ENCODE peak calls at places on chromosomes 7 and 10, in eight cellular contexts. Z is iPS DF 19.7; U is activated T-helper 9 cell treated with anti-CD3 and anti-CD28 coated beads, Interleukin-2, amount 50 U/mL, for 16 hours; F is right lobe of liver; J is AG09309; B is activated T-cell treated with anti-CD3 and anti-CD28 coated beads for 1 hour; Q is psoas muscle; I is lung microvascular endothelial cell. O is an unnamed sample.
A peak's percentile ranks its signal among the peaks of the same experiment; 100 is the strongest.

GRCh38 chr7:95209276-95209675 is 115.1 kb downstream of the PON1 start:
- DNase-seq in Z (no peak), U (no peak), F (no peak), J (no peak), B (no peak), Q (no peak), I (no peak), O (no peak)

GRCh38 chr7:131629203-131629871 is 72.9 kb upstream of the PODXL start:
- DNase-seq in Z (no peak), U (no peak), F (no peak), J (no peak), B (no peak), Q (peak; percentile 43), I (peak; percentile 58), O (no peak)

GRCh38 chr7:1741751-1742554 is 71.9 kb downstream of the ELFN1 start:
- DNase-seq in Z (no peak), U (no peak), F (no peak), J (no peak), B (no peak), Q (peak; percentile 34), I (no peak), O (no peak)

GRCh38 chr7:94298943-94299342 is 95.8 kb upstream of the COL1A2 start:
- DNase-seq in Z (no peak), U (no peak), F (no peak), J (no peak), B (no peak), Q (no peak), I (no peak), O (no peak)

GRCh38 chr10:85642421-85643170 is 724.0 kb downstream of the GRID1 start:
- DNase-seq in Z (no peak), U (no peak), F (no peak), J (peak; percentile 2), B (no peak), Q (no peak), I (peak; percentile 43), O (no peak)

GRCh38 chr10:95327367-95327766 is 36.6 kb upstream of the PDLIM1 start:
- DNase-seq in Z (no peak), U (no peak), F (no peak), J (no peak), B (no peak), Q (peak; percentile 67), I (peak; percentile 75), O (no peak)

GRCh38 chr10:77875730-77876129 is 50.8 kb downstream of the DLG5 start:
- DNase-seq in Z (no peak), U (no peak), F (no peak), J (no peak), B (no peak), Q (no peak), I (no peak), O (no peak)

GRCh38 chr7:114148779-114149178 is 230.0 kb upstream of the PPP1R3A start:
- DNase-seq in Z (no peak), U (no peak), F (no peak), J (no peak), B (no peak), Q (no peak), I (no peak), O (no peak)

GRCh38 chr7:123979876-123980275 is 53.0 kb downstream of the TMEM229A start:
- DNase-seq in Z (no peak), U (no peak), F (no peak), J (no peak), B (no peak), Q (no peak), I (no peak), O (no peak)

GRCh38 chr7:81264116-81264515 is 345.3 kb upstream of the SEMA3C start:
- DNase-seq in Z (no peak), U (no peak), F (no peak), J (no peak), B (no peak), Q (no peak), I (peak; percentile 42), O (no peak)

GRCh38 chr10:110793128-110793812 is 78.5 kb upstream of the PDCD4 start:
- DNase-seq in Z (no peak), U (no peak), F (no peak), J (no peak), B (no peak), Q (no peak), I (no peak), O (no peak)

GRCh38 chr10:7763929-7764328 is 23.9 kb downstream of the KIN start:
- DNase-seq in Z (no peak), U (no peak), F (no peak), J (no peak), B (no peak), Q (no peak), I (no peak), O (no peak)

GRCh38 chr10:43299579-43299978 is 32.7 kb upstream of the RASGEF1A start:
- DNase-seq in Z (no peak), U (peak; percentile 37), F (no peak), J (no peak), B (no peak), Q (no peak), I (no peak), O (peak; percentile 51)

GRCh38 chr7:51025668-51026067 is 243.0 kb upstream of the GRB10 start:
- DNase-seq in Z (no peak), U (no peak), F (no peak), J (no peak), B (no peak), Q (peak; percentile 46), I (no peak), O (no peak)

GRCh38 chr7:148299335-148299734 is 291.2 kb upstream of the C7orf33 start:
- DNase-seq in Z (no peak), U (no peak), F (peak; percentile 85), J (no peak), B (no peak), Q (no peak), I (no peak), O (no peak)

GRCh38 chr10:30556189-30556588 is 73.4 kb downstream of the LYZL2 start:
- DNase-seq in Z (no peak), U (no peak), F (no peak), J (no peak), B (no peak), Q (no peak), I (no peak), O (no peak)

GRCh38 chr7:128053023-128053422 is 21.8 kb upstream of the LRRC4 start:
- DNase-seq in Z (no peak), U (no peak), F (no peak), J (no peak), B (no peak), Q (no peak), I (peak; percentile 90), O (no peak)

GRCh38 chr7:4800487-4800886 is 25.1 kb downstream of the AP5Z1 start:
- DNase-seq in Z (no peak), U (no peak), F (no peak), J (no peak), B (no peak), Q (no peak), I (no peak), O (no peak)

GRCh38 chr10:9163699-9164098 is 1109.2 kb downstream of the GATA3 start:
- DNase-seq in Z (no peak), U (no peak), F (no peak), J (no peak), B (no peak), Q (no peak), I (no peak), O (no peak)

GRCh38 chr10:13712799-13713581 is 126.2 kb downstream of the PRPF18 start:
- DNase-seq in Z (no peak), U (no peak), F (peak; percentile 64), J (peak; percentile 91), B (no peak), Q (peak; percentile 88), I (peak; percentile 36), O (no peak)

GRCh38 chr10:80504158-80504811 is 33.4 kb upstream of the SH2D4B start:
- DNase-seq in Z (no peak), U (no peak), F (no peak), J (no peak), B (no peak), Q (no peak), I (no peak), O (no peak)

GRCh38 chr7:140062118-140062527 is 628 bp downstream of the PARP12 start:
- DNase-seq in Z (no peak), U (peak; percentile 39), F (no peak), J (no peak), B (peak; percentile 52), Q (peak; percentile 39), I (peak; percentile 40), O (no peak)

GRCh38 chr7:121714559-121715303 is 158.2 kb upstream of the PTPRZ1 start:
- DNase-seq in Z (no peak), U (no peak), F (no peak), J (no peak), B (no peak), Q (no peak), I (no peak), O (no peak)

GRCh38 chr7:88429382-88429781 is 122.7 kb upstream of the STEAP4 start:
- DNase-seq in Z (no peak), U (no peak), F (no peak), J (no peak), B (no peak), Q (no peak), I (peak; percentile 1), O (no peak)

GRCh38 chr7:6197801-6198551 is 74.4 kb downstream of the CYTH3 start:
- DNase-seq in Z (no peak), U (no peak), F (no peak), J (no peak), B (no peak), Q (no peak), I (no peak), O (no peak)

GRCh38 chr7:87599336-87599735 is 1.3 kb downstream of the ABCB1 start:
- DNase-seq in Z (no peak), U (peak; percentile 14), F (peak; percentile 56), J (no peak), B (peak; percentile 2), Q (no peak), I (no peak), O (no peak)

GRCh38 chr7:37182011-37182478 is 266.6 kb downstream of the ELMO1 start:
- DNase-seq in Z (no peak), U (peak; percentile 62), F (peak; percentile 73), J (peak; percentile 11), B (peak; percentile 74), Q (peak; percentile 77), I (peak; percentile 88), O (peak; percentile 75)

GRCh38 chr10:124565565-124566221 is 104.1 kb downstream of the LHPP start:
- DNase-seq in Z (peak; percentile 78), U (no peak), F (peak; percentile 56), J (no peak), B (no peak), Q (peak; percentile 76), I (peak; percentile 24), O (no peak)